ENCODE peak calls at places on chromosomes 4 and X, in six cellular contexts. S, P, U, Y, W and K are unnamed samples.

GRCh38 chrX:111507931-111508330 is 3.5 kb upstream of the SERTM2 start:
- DNase-seq in U (peak; percentile 0), W (no peak), Y (no peak), S (no peak), P (no peak), K (no peak)

GRCh38 chrX:42530027-42530426 is 247.9 kb downstream of the PPP1R2C start:
- DNase-seq in S (no peak), Y (no peak), U (peak; percentile 28), W (no peak), P (no peak), K (no peak)

GRCh38 chr4:4673070-4673469 is 131.2 kb upstream of the STX18 start:
- DNase-seq in W (peak; percentile 56), S (no peak), Y (no peak), P (no peak), U (no peak), K (no peak)

GRCh38 chr4:3752022-3752421 is 14.2 kb upstream of the ADRA2C start:
- DNase-seq in S (no peak), W (no peak), Y (no peak), U (no peak), P (no peak), K (no peak)

GRCh38 chrX:12978205-12979010 is 3.5 kb downstream of the TMSB4X start:
- DNase-seq in U (peak; percentile 88), P (peak; percentile 69), S (peak; percentile 58), W (peak; percentile 86), Y (no peak), K (no peak)

GRCh38 chr4:130632731-130633604 is 1537.0 kb downstream of the C4orf33 start:
- DNase-seq in P (no peak), U (no peak), S (no peak), W (no peak), Y (no peak), K (no peak)

GRCh38 chrX:152817082-152817744 is 13.3 kb downstream of the CETN2 start:
- DNase-seq in U (peak; percentile 54), P (no peak), Y (no peak), S (peak; percentile 28), W (peak; percentile 66), K (no peak)

GRCh38 chr4:168769416-168769815 is 240.6 kb downstream of the CBR4 start:
- DNase-seq in U (peak; percentile 80), P (no peak), W (no peak), S (no peak), Y (no peak), K (no peak)

GRCh38 chr4:86155766-86156165 is 204.1 kb downstream of the MAPK10 start:
- DNase-seq in U (no peak), P (no peak), Y (no peak), W (no peak), S (no peak), K (no peak)

GRCh38 chr4:10655968-10656367 is 28.6 kb downstream of the CLNK start:
- DNase-seq in Y (peak; percentile 13), W (no peak), S (no peak), U (peak; percentile 88), P (no peak), K (no peak)

GRCh38 chrX:31836479-31836878 is 764.6 kb upstream of the FTHL17 start:
- DNase-seq in P (no peak), Y (no peak), W (no peak), S (no peak), U (no peak), K (no peak)

GRCh38 chrX:39507617-39508299 is 590.0 kb downstream of the BCOR start:
- DNase-seq in U (no peak), P (no peak), W (no peak), S (no peak), Y (no peak), K (no peak)

GRCh38 chrX:136652822-136653723 is 5.1 kb downstream of the CD40LG start:
- DNase-seq in S (no peak), Y (no peak), P (no peak), W (no peak), U (no peak), K (no peak)

GRCh38 chrX:18548996-18549395 is 122.9 kb downstream of the RS1 start:
- DNase-seq in W (no peak), P (no peak), U (no peak), Y (no peak), S (no peak), K (no peak)

GRCh38 chr4:105057370-105058096 is 89.1 kb upstream of the TET2 start:
- DNase-seq in P (no peak), W (no peak), U (no peak), Y (no peak), S (no peak), K (no peak)

GRCh38 chrX:155068165-155068564 is 2.8 kb downstream of the CMC4 start:
- DNase-seq in U (peak; percentile 70), Y (no peak), W (no peak), S (no peak), P (no peak), K (no peak)

GRCh38 chrX:151912221-151912620 is 468 bp upstream of the MAGEA4 start:
- DNase-seq in S (no peak), P (no peak), Y (no peak), U (no peak), W (no peak), K (no peak)

GRCh38 chr4:107546637-107547036 is 173.4 kb downstream of the PAPSS1 start:
- DNase-seq in S (no peak), P (no peak), Y (no peak), U (no peak), W (no peak), K (no peak)

GRCh38 chr4:134668237-134668636 is 466.6 kb upstream of the PABPC4L start:
- DNase-seq in Y (no peak), S (no peak), U (no peak), P (no peak), W (peak; percentile 42), K (no peak)

GRCh38 chrX:6574762-6575161 is 39.8 kb upstream of the VCX3A start:
- DNase-seq in U (no peak), S (no peak), W (peak; percentile 65), Y (no peak), P (no peak), K (no peak)

GRCh38 chrX:152913354-152913753 is 15.5 kb downstream of the ZNF185 start:
- DNase-seq in S (no peak), Y (no peak), W (peak; percentile 48), U (no peak), P (no peak), K (no peak)

GRCh38 chr4:184476660-184477059 is 2.3 kb upstream of the IRF2 start:
- DNase-seq in P (no peak), Y (no peak), W (no peak), S (no peak), U (no peak), K (no peak)

GRCh38 chrX:37905436-37906147 is 58.2 kb upstream of the DYNLT3 start:
- DNase-seq in P (no peak), S (peak; percentile 54), Y (no peak), W (no peak), U (peak; percentile 30), K (no peak)

GRCh38 chr4:7897811-7898210 is 41.9 kb downstream of the AFAP1 start:
- DNase-seq in P (no peak), U (peak; percentile 62), W (no peak), Y (no peak), S (no peak), K (no peak)

GRCh38 chrX:1576201-1577101 is 15.0 kb upstream of the AKAP17A start:
- DNase-seq in S (no peak), U (no peak), Y (no peak), W (no peak), P (peak; percentile 26), K (no peak)

GRCh38 chr4:30720021-30720655 is at the start of gene PCDH7:
- DNase-seq in Y (no peak), U (peak; percentile 73), W (no peak), P (no peak), S (no peak), K (no peak)

GRCh38 chr4:10200869-10201268 is 84.3 kb upstream of the WDR1 start:
- DNase-seq in S (no peak), U (no peak), W (no peak), P (no peak), Y (no peak), K (no peak)

GRCh38 chr4:139084425-139085093 is 69.0 kb downstream of the NOCT start:
- DNase-seq in Y (no peak), U (no peak), S (no peak), P (no peak), W (peak; percentile 51), K (no peak)

GRCh38 chr4:739569-739968 is 33.9 kb downstream of the PCGF3 start:
- DNase-seq in W (no peak), S (no peak), P (no peak), U (no peak), Y (no peak), K (no peak)
- H3K36me3 ChIP-seq in W (no peaks in the 10 kb centered on the region), S (peaks cover 25% of the 10 kb centered on the region), P (peaks cover 53% of the 10 kb centered on the region), U (peaks cover 49% of the 10 kb centered on the region), Y (peaks cover 2% of the 10 kb centered on the region), K (no peaks in the 10 kb centered on the region)

GRCh38 chrX:21167028-21167427 is 207.2 kb upstream of the CNKSR2 start:
- DNase-seq in S (no peak), W (no peak), U (no peak), P (no peak), Y (no peak), K (no peak)
- H3K36me3 ChIP-seq in S (no peaks in the 10 kb centered on the region), W (no peaks in the 10 kb centered on the region), U (no peaks in the 10 kb centered on the region), P (no peaks in the 10 kb centered on the region), Y (no peaks in the 10 kb centered on the region), K (no peaks in the 10 kb centered on the region)

GRCh38 chrX:130147631-130148030 is 18.0 kb downstream of the AIFM1 start:
- DNase-seq in W (no peak), P (no peak), Y (no peak), U (no peak), S (no peak), K (no peak)
- H3K36me3 ChIP-seq in W (peaks cover 3% of the 10 kb centered on the region), P (peaks cover 23% of the 10 kb centered on the region), Y (peaks cover 6% of the 10 kb centered on the region), U (peaks cover 2% of the 10 kb centered on the region), S (peaks cover 2% of the 10 kb centered on the region), K (no peaks in the 10 kb centered on the region)

DNA sequence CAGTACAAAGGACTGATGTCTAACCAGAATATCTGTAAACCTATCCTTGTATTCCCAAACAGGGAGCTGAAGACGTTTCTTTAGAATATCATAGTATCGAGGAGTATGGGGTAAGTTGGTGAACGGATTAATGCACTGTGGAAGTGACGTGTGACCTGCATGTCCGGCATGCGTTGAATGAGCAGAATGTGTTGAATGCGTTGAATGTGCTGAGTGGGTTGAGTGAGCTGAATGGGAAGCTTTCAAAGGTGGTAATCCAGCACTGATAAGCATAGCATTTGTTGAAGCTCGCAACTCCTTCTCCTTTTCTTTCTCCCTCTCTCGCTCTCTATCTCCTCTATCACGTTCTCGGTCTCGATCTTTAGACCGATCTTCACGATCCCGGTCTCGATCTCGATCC is 8.1 kb downstream of the DHX15 start:
- DNase-seq in U (no peak), W (no peak), P (no peak), S (no peak), Y (no peak), K (no peak)
- H3K36me3 ChIP-seq in U (peaks cover 30% of the 10 kb centered on the region), W (peaks cover 67% of the 10 kb centered on the region), P (peaks cover 40% of the 10 kb centered on the region), S (peaks cover 6% of the 10 kb centered on the region), Y (peaks cover 20% of the 10 kb centered on the region), K (peaks cover 9% of the 10 kb centered on the region)

GRCh38 chr4:128848461-128848860 is 39.0 kb downstream of the JADE1 start:
- DNase-seq in W (no peak), U (no peak), Y (no peak), P (no peak), S (no peak), K (no peak)

GRCh38 chr4:128854433-128854832 is 44.9 kb downstream of the JADE1 start:
- DNase-seq in U (peak; percentile 56), S (no peak), W (no peak), P (no peak), Y (no peak), K (no peak)

GRCh38 chr4:128853741-128854140 is 44.2 kb downstream of the JADE1 start:
- DNase-seq in U (peak; percentile 69), Y (no peak), S (no peak), P (no peak), W (no peak), K (no peak)

GRCh38 chr4:128847074-128847724 is 37.7 kb downstream of the JADE1 start:
- DNase-seq in W (no peak), Y (no peak), P (no peak), U (peak; percentile 36), S (no peak), K (no peak)

GRCh38 chr4:128850252-128850651 is 40.8 kb downstream of the JADE1 start:
- DNase-seq in W (no peak), U (no peak), P (no peak), Y (no peak), S (no peak), K (no peak)
- H3K36me3 ChIP-seq in W (peaks cover 80% of the 10 kb centered on the region), U (peaks cover 66% of the 10 kb centered on the region), P (peaks cover 85% of the 10 kb centered on the region), Y (peaks cover 10% of the 10 kb centered on the region), S (peaks cover 39% of the 10 kb centered on the region), K (peaks cover 11% of the 10 kb centered on the region)